ENCODE peak calls at places on chromosomes 12 and 14, in nine cellular contexts. J is posterior cingulate gyrus; R is COR-L47; N is uterus; H is CD4-positive, CD25-positive, alpha-beta regulatory T cell; B is iPS DF 6.9; W is T-helper 2 cell; E is activated naive CD8-positive, alpha-beta T cell treated with anti-CD3 and anti-CD28 coated beads for 36 hours; T is lung. F is an unnamed sample.

GRCh38 chr12:132263061-132263360 is 66.4 kb downstream of the GALNT9 start:
- DNase-seq in J (no peak), R (no peak), N (no peak), H (no peak), B (no peak), W (no peak), E (no peak), T (no peak), F (no peak)

GRCh38 chr12:118187746-118188390 is 51.9 kb downstream of the PEBP1 start:
- DNase-seq in J (no peak), R (no peak), N (no peak), H (no peak), B (no peak), W (no peak), E (no peak), T (no peak), F (no peak)

GRCh38 chr14:29548948-29549370 is 378.7 kb downstream of the PRKD1 start:
- DNase-seq in J (no peak), R (peak; percentile 71), N (no peak), H (peak; percentile 2), B (peak; percentile 33), W (no peak), E (no peak), T (no peak), F (no peak)

GRCh38 chr12:127538325-127538724 is 728.6 kb upstream of the TMEM132C start:
- DNase-seq in J (no peak), R (no peak), N (no peak), H (no peak), B (no peak), W (no peak), E (no peak), T (no peak), F (no peak)

GRCh38 chr12:4145990-4146859 is 127.3 kb upstream of the CCND2 start:
- DNase-seq in J (no peak), R (no peak), N (no peak), H (no peak), B (no peak), W (no peak), E (peak; percentile 79), T (no peak), F (no peak)

GRCh38 chr12:112010415-112011344 is 2.3 kb downstream of the TMEM116 start:
- DNase-seq in J (no peak), R (no peak), N (no peak), H (no peak), B (no peak), W (no peak), E (no peak), T (no peak), F (no peak)

GRCh38 chr12:116504438-116504837 is 54.7 kb upstream of the MAP1LC3B2 start:
- DNase-seq in J (no peak), R (no peak), N (no peak), H (no peak), B (no peak), W (no peak), E (no peak), T (no peak), F (no peak)

GRCh38 chr14:58297412-58297761 is 968 bp upstream of the ARID4A start:
- DNase-seq in J (no peak), R (no peak), N (no peak), H (no peak), B (no peak), W (no peak), E (no peak), T (no peak), F (no peak)

GRCh38 chr12:106142591-106143261 is 4.0 kb upstream of the NUAK1 start:
- DNase-seq in J (no peak), R (no peak), N (no peak), H (no peak), B (no peak), W (no peak), E (no peak), T (no peak), F (no peak)

GRCh38 chr14:71399057-71399487 is 491.8 kb downstream of the PCNX1 start:
- DNase-seq in J (no peak), R (no peak), N (no peak), H (peak; percentile 45), B (no peak), W (no peak), E (no peak), T (no peak), F (no peak)

GRCh38 chr12:52043386-52044212 is 7.6 kb upstream of the NR4A1 start:
- DNase-seq in J (no peak), R (no peak), N (peak; percentile 63), H (no peak), B (no peak), W (no peak), E (no peak), T (no peak), F (no peak)

GRCh38 chr14:103727313-103728000 is 11.8 kb downstream of the ZFYVE21 start:
- DNase-seq in J (no peak), R (no peak), N (no peak), H (no peak), B (no peak), W (no peak), E (no peak), T (peak; percentile 57), F (peak; percentile 44)

GRCh38 chr12:5745251-5745888 is 199.7 kb downstream of the ANO2 start:
- DNase-seq in J (peak; percentile 15), R (no peak), N (no peak), H (peak; percentile 10), B (peak; percentile 76), W (no peak), E (peak; percentile 61), T (peak; percentile 71), F (no peak)

GRCh38 chr12:109383240-109383639 is 35.5 kb downstream of the MYO1H start:
- DNase-seq in J (no peak), R (no peak), N (no peak), H (no peak), B (no peak), W (no peak), E (no peak), T (no peak), F (no peak)

GRCh38 chr14:98172243-98172778 is 1099.7 kb downstream of the BCL11B start:
- DNase-seq in J (no peak), R (no peak), N (no peak), H (no peak), B (no peak), W (no peak), E (no peak), T (no peak), F (no peak)

GRCh38 chr14:89139404-89140247 is 277.4 kb downstream of the FOXN3 start:
- DNase-seq in J (no peak), R (no peak), N (no peak), H (no peak), B (peak; percentile 22), W (no peak), E (no peak), T (no peak), F (no peak)

GRCh38 chr14:74425525-74426201 is 347 bp downstream of the SYNDIG1L start:
- DNase-seq in J (no peak), R (no peak), N (peak; percentile 37), H (peak; percentile 55), B (no peak), W (peak; percentile 39), E (peak; percentile 70), T (no peak), F (peak; percentile 48)

GRCh38 chr14:33026850-33027420 is 88.3 kb downstream of the NPAS3 start:
- DNase-seq in J (no peak), R (no peak), N (peak; percentile 32), H (no peak), B (no peak), W (no peak), E (no peak), T (no peak), F (no peak)

GRCh38 chr12:32399373-32400113 is at the start of gene FGD4:
- DNase-seq in J (peak; percentile 68), R (peak; percentile 93), N (peak; percentile 74), H (peak; percentile 30), B (no peak), W (no peak), E (peak; percentile 76), T (peak; percentile 87), F (peak; percentile 44)

GRCh38 chr14:30210630-30211029 is 283.0 kb upstream of the PRKD1 start:
- DNase-seq in J (no peak), R (no peak), N (no peak), H (no peak), B (no peak), W (no peak), E (no peak), T (no peak), F (no peak)

GRCh38 chr14:77052281-77053044 is 24.0 kb upstream of the IRF2BPL start:
- DNase-seq in J (no peak), R (peak; percentile 62), N (no peak), H (no peak), B (no peak), W (no peak), E (no peak), T (no peak), F (no peak)

GRCh38 chr14:49766839-49767238 is 1.1 kb upstream of the KLHDC2 start:
- DNase-seq in J (no peak), R (no peak), N (no peak), H (no peak), B (no peak), W (no peak), E (no peak), T (no peak), F (no peak)

GRCh38 chr12:105888696-105889095 is 250.1 kb downstream of the NUAK1 start:
- DNase-seq in J (no peak), R (no peak), N (no peak), H (no peak), B (no peak), W (no peak), E (no peak), T (no peak), F (no peak)

GRCh38 chr12:120588948-120589930 is 8.0 kb upstream of the POP5 start:
- DNase-seq in J (peak; percentile 78), R (no peak), N (peak; percentile 24), H (no peak), B (no peak), W (no peak), E (no peak), T (no peak), F (no peak)

GRCh38 chr12:114879354-114879753 is 195.4 kb upstream of the TBX3 start:
- DNase-seq in J (no peak), R (no peak), N (no peak), H (no peak), B (no peak), W (no peak), E (no peak), T (no peak), F (no peak)

GRCh38 chr12:64773386-64773785 is 14.2 kb upstream of the GNS start:
- DNase-seq in J (no peak), R (no peak), N (no peak), H (no peak), B (no peak), W (no peak), E (no peak), T (no peak), F (no peak)

GRCh38 chr14:61284001-61284400 is 2.9 kb upstream of the TMEM30B start:
- DNase-seq in J (no peak), R (no peak), N (no peak), H (no peak), B (no peak), W (no peak), E (no peak), T (no peak), F (no peak)

GRCh38 chr12:81668475-81668874 is 90.7 kb downstream of the PPFIA2 start:
- DNase-seq in J (no peak), R (no peak), N (no peak), H (no peak), B (no peak), W (no peak), E (peak; percentile 25), T (no peak), F (no peak)

F was measured in CD8-positive, alpha-beta memory T cell.